ENCODE peak calls at places on chromosomes 16 and 17, in four cellular contexts. One of them, this sample, is unnamed.

GRCh38 chr17:47896672-47897490 is 845 bp downstream of the SP2 start:
- DNase-seq in suprapubic skin: peak; percentile 82
- DNase-seq in astrocyte: no peak
- DNase-seq in heart left ventricle: no peak
- DNase-seq in this sample: no peak

GRCh38 chr17:69528035-69528434 is 113.5 kb downstream of the MAP2K6 start:
- DNase-seq in suprapubic skin: no peak
- DNase-seq in astrocyte: no peak
- DNase-seq in heart left ventricle: no peak
- DNase-seq in this sample: no peak

GRCh38 chr16:56354016-56354415 is 71.3 kb downstream of the AMFR start:
- DNase-seq in suprapubic skin: peak; percentile 49
- DNase-seq in astrocyte: no peak
- DNase-seq in heart left ventricle: no peak
- DNase-seq in this sample: no peak

GRCh38 chr16:79653337-79654000 is 52.9 kb upstream of the MAF start:
- DNase-seq in suprapubic skin: no peak
- DNase-seq in astrocyte: peak; percentile 18
- DNase-seq in heart left ventricle: peak; percentile 38
- DNase-seq in this sample: no peak

GRCh38 chr17:628089-628488 is 86.5 kb downstream of the VPS53 start:
- DNase-seq in suprapubic skin: no peak
- DNase-seq in astrocyte: no peak
- DNase-seq in heart left ventricle: no peak
- DNase-seq in this sample: no peak

GRCh38 chr16:67951485-67951884 is 7.6 kb upstream of the LCAT start:
- DNase-seq in suprapubic skin: no peak
- DNase-seq in astrocyte: no peak
- DNase-seq in heart left ventricle: peak; percentile 78
- DNase-seq in this sample: no peak

GRCh38 chr16:50653633-50654524 is 27.2 kb downstream of the SNX20 start:
- DNase-seq in suprapubic skin: no peak
- DNase-seq in astrocyte: no peak
- DNase-seq in heart left ventricle: no peak
- DNase-seq in this sample: no peak

GRCh38 chr17:4503283-4504005 is 4.8 kb downstream of the SPNS2 start:
- DNase-seq in suprapubic skin: no peak
- DNase-seq in astrocyte: no peak
- DNase-seq in heart left ventricle: no peak
- DNase-seq in this sample: no peak

GRCh38 chr17:76881966-76882365 is 13.8 kb downstream of the MGAT5B start:
- DNase-seq in suprapubic skin: no peak
- DNase-seq in astrocyte: no peak
- DNase-seq in heart left ventricle: no peak
- DNase-seq in this sample: no peak

GRCh38 chr17:78237403-78238012 is 6.1 kb downstream of the TMEM235 start:
- DNase-seq in suprapubic skin: no peak
- DNase-seq in astrocyte: no peak
- DNase-seq in heart left ventricle: no peak
- DNase-seq in this sample: no peak

GRCh38 chr16:69187387-69187890 is 475 bp downstream of the SNTB2 start:
- DNase-seq in suprapubic skin: peak; percentile 81
- DNase-seq in astrocyte: no peak
- DNase-seq in heart left ventricle: peak; percentile 55
- DNase-seq in this sample: peak; percentile 77

GRCh38 chr17:43813386-43813785 is 19.6 kb downstream of the MPP3 start:
- DNase-seq in suprapubic skin: no peak
- DNase-seq in astrocyte: no peak
- DNase-seq in heart left ventricle: no peak
- DNase-seq in this sample: no peak

GRCh38 chr17:47895254-47895855 is 681 bp upstream of the SP2 start:
- DNase-seq in suprapubic skin: peak; percentile 80
- DNase-seq in astrocyte: no peak
- DNase-seq in heart left ventricle: peak; percentile 36
- DNase-seq in this sample: no peak

GRCh38 chr16:31354394-31355291 is at the start of gene ITGAX:
- DNase-seq in suprapubic skin: no peak
- DNase-seq in astrocyte: no peak
- DNase-seq in heart left ventricle: peak; percentile 48
- DNase-seq in this sample: peak; percentile 77

GRCh38 chr17:74427048-74427762 is 4.7 kb upstream of the GPRC5C start:
- DNase-seq in suprapubic skin: no peak
- DNase-seq in astrocyte: no peak
- DNase-seq in heart left ventricle: peak; percentile 65
- DNase-seq in this sample: no peak

GRCh38 chr16:56589141-56590039 is at the start of gene MT3:
- DNase-seq in suprapubic skin: no peak
- DNase-seq in astrocyte: no peak
- DNase-seq in heart left ventricle: no peak
- DNase-seq in this sample: peak; percentile 49

DNA sequence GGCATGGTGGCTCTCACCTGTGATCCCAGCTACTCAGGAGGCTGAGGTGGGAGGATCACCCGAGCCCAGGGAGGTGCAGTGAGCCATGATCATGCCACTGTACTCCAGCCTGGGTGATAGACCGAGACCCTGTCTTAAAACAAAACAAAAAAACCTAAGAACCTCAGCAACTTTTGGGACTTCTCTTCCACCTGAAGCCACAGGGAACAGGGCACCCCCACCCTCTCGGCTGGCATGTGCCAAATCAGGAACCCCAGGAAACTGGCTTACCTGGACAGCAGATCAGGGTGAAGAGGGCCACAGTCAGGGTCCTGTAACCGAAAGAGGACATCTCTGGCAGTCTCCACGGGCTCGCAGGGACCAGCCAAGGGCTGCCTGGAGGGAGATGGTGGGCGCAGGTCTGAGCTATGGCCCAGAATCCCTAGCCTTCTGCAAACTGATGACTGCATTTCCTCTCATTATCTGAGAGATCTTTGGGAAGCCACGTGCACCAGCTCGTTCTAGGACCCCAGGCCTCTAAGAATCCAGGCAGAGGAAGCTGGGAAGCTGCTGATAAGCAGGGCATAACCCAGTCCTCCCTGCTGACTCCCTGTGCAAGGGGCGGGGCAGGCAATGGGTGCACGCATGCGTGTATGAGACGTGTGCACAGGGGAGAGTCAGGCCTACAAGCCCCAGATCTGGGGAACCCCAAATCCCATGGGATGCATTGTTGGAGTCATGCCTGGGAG is 8.4 kb downstream of the PRR29 start:
- DNase-seq in suprapubic skin: peak; percentile 72
- DNase-seq in astrocyte: no peak
- DNase-seq in heart left ventricle: peak; percentile 87
- DNase-seq in this sample: peak; percentile 73
- H3K4me3 ChIP-seq in suprapubic skin: no peak overlapping the region
- H3K4me3 ChIP-seq in astrocyte: no peak overlapping the region
- H3K4me3 ChIP-seq in heart left ventricle: peak overlapping the region; percentile 51
- H3K4me3 ChIP-seq in this sample: no peak overlapping the region

GRCh38 chr16:2460916-2461315 is 1.0 kb downstream of the TEDC2 start:
- DNase-seq in suprapubic skin: no peak
- DNase-seq in astrocyte: no peak
- DNase-seq in heart left ventricle: no peak
- DNase-seq in this sample: no peak
- H3K4me3 ChIP-seq in suprapubic skin: no peak overlapping the region
- H3K4me3 ChIP-seq in astrocyte: peak overlapping the region; percentile 59
- H3K4me3 ChIP-seq in heart left ventricle: no peak overlapping the region
- H3K4me3 ChIP-seq in this sample: no peak overlapping the region

GRCh38 chr17:21228845-21229244 is 14.9 kb upstream of the TMEM11 start:
- DNase-seq in suprapubic skin: no peak
- DNase-seq in astrocyte: no peak
- DNase-seq in heart left ventricle: no peak
- DNase-seq in this sample: no peak
- H3K4me3 ChIP-seq in suprapubic skin: no peak overlapping the region
- H3K4me3 ChIP-seq in astrocyte: no peak overlapping the region
- H3K4me3 ChIP-seq in heart left ventricle: no peak overlapping the region
- H3K4me3 ChIP-seq in this sample: no peak overlapping the region

GRCh38 chr17:80981062-80981902 is 10.4 kb upstream of the CHMP6 start:
- DNase-seq in suprapubic skin: peak; percentile 58
- DNase-seq in astrocyte: no peak
- DNase-seq in heart left ventricle: no peak
- DNase-seq in this sample: no peak
- H3K4me3 ChIP-seq in suprapubic skin: peak overlapping the region; percentile 3
- H3K4me3 ChIP-seq in astrocyte: peak overlapping the region; percentile 5
- H3K4me3 ChIP-seq in heart left ventricle: no peak overlapping the region
- H3K4me3 ChIP-seq in this sample: peak overlapping the region; percentile 11

This sample was measured in ascending aorta.